ENCODE peak calls at places on chromosomes 6 and 20, in four cellular contexts. X, T, J and O are unnamed samples.
A peak's percentile ranks its signal among the peaks of the same experiment; 100 is the strongest.

GRCh38 chr20:62043131-62043914 is 22.4 kb downstream of the TAF4 start:
- DNase-seq in X (no peak), J (no peak), T (no peak), O (no peak)

GRCh38 chr6:136640132-136640915 is 90.1 kb upstream of the MAP7 start:
- DNase-seq in T (no peak), J (no peak), X (peak; percentile 57), O (peak; percentile 55)

GRCh38 chr20:36585410-36586125 is 12.2 kb downstream of the TGIF2 start:
- DNase-seq in X (no peak), T (no peak), J (no peak), O (peak; percentile 31)

GRCh38 chr6:41488392-41489129 is 57.6 kb upstream of the FOXP4 start:
- DNase-seq in T (no peak), J (no peak), X (peak; percentile 91), O (peak; percentile 60)

GRCh38 chr6:148907573-148907972 is 160.7 kb downstream of the UST start:
- DNase-seq in J (no peak), X (no peak), T (no peak), O (no peak)

GRCh38 chr20:52972190-52972937 is at the start of gene TSHZ2:
- DNase-seq in X (peak; percentile 73), T (no peak), J (peak; percentile 19), O (peak; percentile 9)

GRCh38 chr6:18388942-18389341 is 1.8 kb downstream of the RNF144B start:
- DNase-seq in T (no peak), J (no peak), X (peak; percentile 83), O (no peak)

GRCh38 chr6:112189494-112189893 is 64.9 kb downstream of the LAMA4 start:
- DNase-seq in X (peak; percentile 70), T (no peak), J (no peak), O (no peak)

GRCh38 chr6:57116776-57117175 is 26.8 kb downstream of the ZNF451 start:
- DNase-seq in J (no peak), T (no peak), X (no peak), O (no peak)

GRCh38 chr6:109486068-109486467 is 3.0 kb upstream of the ZBTB24 start:
- DNase-seq in X (no peak), J (peak; percentile 40), T (no peak), O (no peak)

GRCh38 chr6:82396964-82397761 is 33.5 kb downstream of the TPBG start:
- DNase-seq in T (no peak), J (no peak), X (peak; percentile 98), O (peak; percentile 32)

GRCh38 chr6:108524528-108525218 is 36.0 kb upstream of the FOXO3 start:
- DNase-seq in T (no peak), X (peak; percentile 10), J (no peak), O (no peak)

GRCh38 chr6:39451831-39452230 is 129.3 kb upstream of the KCNK16 start:
- DNase-seq in X (no peak), T (no peak), J (peak; percentile 29), O (peak; percentile 5)

GRCh38 chr20:32528905-32529670 is 56.0 kb downstream of the NOL4L start:
- DNase-seq in J (no peak), T (no peak), X (no peak), O (no peak)

DNA sequence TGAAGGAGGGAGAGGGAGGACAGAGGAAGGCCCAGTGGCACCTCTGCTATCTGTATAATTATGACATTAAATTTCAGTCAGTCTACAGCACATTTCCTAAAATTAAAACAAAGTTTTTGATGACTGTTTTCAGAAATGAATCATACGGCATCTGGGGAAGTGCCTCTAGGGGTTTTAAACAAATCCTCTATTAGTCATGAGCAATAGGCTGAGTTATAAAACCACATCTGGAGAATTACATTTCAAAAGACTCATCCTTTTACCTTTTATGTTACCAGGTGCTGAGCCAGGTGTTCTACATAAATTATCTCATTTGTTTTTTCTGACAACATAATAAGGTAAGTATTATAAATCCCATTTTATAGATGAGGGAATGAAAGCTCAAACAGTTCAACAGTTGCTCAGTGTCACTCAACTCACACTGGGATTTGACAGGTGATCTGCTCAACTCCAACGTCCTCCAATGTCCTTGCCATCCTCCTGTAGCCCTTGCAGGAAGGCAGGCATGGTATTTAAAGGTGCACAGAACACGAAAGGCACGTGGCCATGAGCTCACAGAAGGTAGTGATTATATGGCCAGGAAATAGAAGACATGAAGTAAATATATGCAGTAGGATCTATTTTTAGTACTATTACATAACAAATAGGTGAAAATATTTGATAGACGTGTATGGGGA is 184.2 kb upstream of the MAN1A1 start:
- DNase-seq in X (peak; percentile 48), T (no peak), J (no peak), O (no peak)
- H3K4me3 ChIP-seq in X (no peak overlapping the region), T (no peak overlapping the region), J (no peak overlapping the region), O (no peak overlapping the region)

GRCh38 chr6:4829089-4829488 is 52.9 kb downstream of the CDYL start:
- DNase-seq in T (no peak), X (no peak), J (no peak), O (no peak)
- H3K9me3 ChIP-seq in T (peaks cover 25% of the 10 kb centered on the region), X (peaks cover 9% of the 10 kb centered on the region), J (peaks cover 6% of the 10 kb centered on the region), O (peaks cover 11% of the 10 kb centered on the region)

GRCh38 chr20:47265984-47266383 is 90.5 kb downstream of the ZMYND8 start:
- DNase-seq in T (no peak), X (no peak), J (no peak), O (no peak)
- H3K36me3 ChIP-seq in T (peaks cover 27% of the 10 kb centered on the region), X (peaks cover 12% of the 10 kb centered on the region), J (no peaks in the 10 kb centered on the region), O (peaks cover 42% of the 10 kb centered on the region)

DNA sequence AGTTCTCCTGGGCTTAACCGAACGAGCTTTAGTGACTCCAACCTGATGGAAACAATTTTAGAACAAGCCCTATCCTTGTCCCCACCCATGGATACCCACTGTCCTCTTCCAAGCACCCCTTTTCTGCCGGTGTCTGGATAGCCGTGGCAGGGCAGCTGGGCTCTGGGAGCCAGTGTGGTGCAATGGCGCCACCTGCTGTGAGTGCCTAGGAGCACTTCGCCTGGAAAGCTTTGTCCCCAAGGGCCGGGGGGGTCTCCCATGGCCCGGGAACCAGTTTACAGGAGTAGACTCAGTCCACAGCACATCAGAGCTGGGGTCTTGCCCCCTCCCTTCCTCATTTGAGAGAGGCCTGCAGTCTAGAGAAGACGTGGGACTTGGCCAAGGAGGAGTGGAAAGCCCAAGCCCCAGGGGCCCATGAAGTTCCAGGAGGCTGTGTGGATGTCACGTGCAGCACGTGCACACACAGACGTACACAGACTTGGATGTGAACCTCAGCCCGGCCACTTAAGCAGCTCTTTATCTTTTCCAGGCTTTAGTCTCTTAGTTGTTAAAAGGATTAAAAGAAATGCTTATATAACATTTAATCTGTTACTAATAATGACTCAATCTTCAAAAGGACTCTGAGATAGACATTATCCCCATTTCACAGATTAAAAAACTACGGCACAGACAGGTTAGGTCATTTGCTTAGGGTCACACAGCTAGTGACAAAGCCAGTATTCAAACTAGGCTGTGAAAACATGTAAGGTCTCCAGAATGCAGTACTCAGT is 40.9 kb upstream of the CDH22 start:
- DNase-seq in J (peak; percentile 35), X (no peak), T (peak; percentile 17), O (peak; percentile 24)
- H3K4me3 ChIP-seq in J (no peak overlapping the region), X (no peak overlapping the region), T (no peak overlapping the region), O (no peak overlapping the region)

GRCh38 chr20:59559024-59559817 is 45.1 kb upstream of the PHACTR3 start:
- DNase-seq in T (no peak), X (no peak), J (no peak), O (no peak)

GRCh38 chr20:59560588-59561227 is 43.6 kb upstream of the PHACTR3 start:
- DNase-seq in J (no peak), T (no peak), X (no peak), O (no peak)

GRCh38 chr20:59561228-59561605 is 43.1 kb upstream of the PHACTR3 start:
- DNase-seq in J (no peak), T (no peak), X (no peak), O (no peak)

GRCh38 chr20:59561614-59562277 is 42.6 kb upstream of the PHACTR3 start:
- DNase-seq in T (no peak), J (no peak), X (no peak), O (no peak)

GRCh38 chr20:59559863-59560262 is 44.5 kb upstream of the PHACTR3 start:
- DNase-seq in X (no peak), J (no peak), T (no peak), O (no peak)
- H3K9me3 ChIP-seq in X (peaks cover 6% of the 10 kb centered on the region), J (no peaks in the 10 kb centered on the region), T (no peaks in the 10 kb centered on the region), O (no peaks in the 10 kb centered on the region)

GRCh38 chr6:34514112-34514511 is 42.0 kb downstream of the SPDEF start:
- DNase-seq in T (no peak), X (no peak), J (no peak), O (no peak)
- H3K36me3 ChIP-seq in T (no peaks in the 10 kb centered on the region), X (no peaks in the 10 kb centered on the region), J (no peaks in the 10 kb centered on the region), O (no peaks in the 10 kb centered on the region)

GRCh38 chr20:661474-662288 is 8.7 kb upstream of the SRXN1 start:
- DNase-seq in T (no peak), X (no peak), J (no peak), O (no peak)
- H3K4me3 ChIP-seq in T (no peak overlapping the region), X (no peak overlapping the region), J (no peak overlapping the region), O (no peak overlapping the region)

GRCh38 chr6:355809-356208 is 35.7 kb upstream of the IRF4 start:
- DNase-seq in J (no peak), X (no peak), T (no peak), O (no peak)
- H3K9me3 ChIP-seq in J (no peaks in the 10 kb centered on the region), X (no peaks in the 10 kb centered on the region), T (no peaks in the 10 kb centered on the region), O (no peaks in the 10 kb centered on the region)

DNA sequence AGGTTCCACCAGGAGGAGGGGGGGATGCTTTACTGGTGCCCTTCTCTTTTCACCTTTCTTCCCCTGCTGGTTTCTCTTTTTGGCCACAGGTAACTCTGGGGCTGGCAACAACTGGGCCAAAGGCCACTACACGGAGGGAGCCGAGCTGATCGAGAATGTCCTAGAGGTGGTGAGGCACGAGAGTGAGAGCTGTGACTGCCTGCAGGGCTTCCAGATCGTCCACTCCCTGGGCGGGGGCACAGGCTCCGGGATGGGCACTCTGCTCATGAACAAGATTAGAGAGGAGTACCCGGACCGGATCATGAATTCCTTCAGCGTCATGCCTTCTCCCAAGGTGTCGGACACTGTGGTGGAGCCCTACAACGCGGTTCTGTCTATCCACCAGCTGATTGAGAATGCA is 4.4 kb downstream of the TUBB1 start:
- DNase-seq in J (no peak), T (no peak), X (no peak), O (no peak)
- H3K36me3 ChIP-seq in J (no peaks in the 10 kb centered on the region), T (peaks cover 34% of the 10 kb centered on the region), X (peaks cover 18% of the 10 kb centered on the region), O (peaks cover 56% of the 10 kb centered on the region)

GRCh38 chr6:160755168-160755567 is 53.1 kb downstream of the PLG start:
- DNase-seq in X (no peak), T (no peak), J (no peak), O (no peak)
- H3K4me3 ChIP-seq in X (no peak overlapping the region), T (no peak overlapping the region), J (no peak overlapping the region), O (no peak overlapping the region)